ENCODE peak calls at places on chromosomes 1 and 21, in seven cellular contexts. One of them, this sample, is unnamed.

GRCh38 chr1:162062542-162063015 is 6.9 kb upstream of the NOS1AP start:
- DNase-seq in SK-N-SH: peak
- DNase-seq in GM12878: no peak
- DNase-seq in H1: no peak
- DNase-seq in GM12892: no peak
- DNase-seq in GM12891: no peak
- DNase-seq in HepG2: no peak
- DNase-seq in this sample: no peak

GRCh38 chr1:100353988-100354387 is 1.7 kb downstream of the CDC14A start:
- DNase-seq in GM12891: no peak
- DNase-seq in HepG2: peak
- DNase-seq in GM12878: no peak
- DNase-seq in GM12892: no peak
- DNase-seq in H1: no peak
- DNase-seq in SK-N-SH: peak
- DNase-seq in this sample: no peak

GRCh38 chr1:199113265-199113869 is 474.5 kb downstream of the PTPRC start:
- DNase-seq in SK-N-SH: peak
- DNase-seq in GM12878: peak
- DNase-seq in H1: peak
- DNase-seq in HepG2: peak
- DNase-seq in GM12892: no peak
- DNase-seq in GM12891: no peak
- DNase-seq in this sample: no peak

GRCh38 chr1:212630159-212630900 is 21.8 kb downstream of the ATF3 start:
- DNase-seq in GM12891: peak
- DNase-seq in H1: peak
- DNase-seq in GM12892: peak
- DNase-seq in SK-N-SH: peak
- DNase-seq in HepG2: peak
- DNase-seq in GM12878: no peak
- DNase-seq in this sample: peak

GRCh38 chr1:6870571-6870970 is 85.3 kb downstream of the CAMTA1 start:
- DNase-seq in H1: no peak
- DNase-seq in GM12892: no peak
- DNase-seq in GM12878: no peak
- DNase-seq in SK-N-SH: no peak
- DNase-seq in GM12891: no peak
- DNase-seq in HepG2: no peak
- DNase-seq in this sample: no peak

GRCh38 chr1:119787776-119788175 is 19.1 kb upstream of the HMGCS2 start:
- DNase-seq in HepG2: no peak
- DNase-seq in GM12892: no peak
- DNase-seq in H1: peak
- DNase-seq in SK-N-SH: no peak
- DNase-seq in GM12891: no peak
- DNase-seq in GM12878: no peak
- DNase-seq in this sample: no peak

GRCh38 chr1:114688526-114688925 is 6.8 kb downstream of the AMPD1 start:
- DNase-seq in GM12892: no peak
- DNase-seq in H1: no peak
- DNase-seq in SK-N-SH: no peak
- DNase-seq in HepG2: no peak
- DNase-seq in GM12878: no peak
- DNase-seq in GM12891: no peak
- DNase-seq in this sample: no peak

GRCh38 chr1:94522304-94522703 is 19.3 kb downstream of the F3 start:
- DNase-seq in GM12891: no peak
- DNase-seq in HepG2: no peak
- DNase-seq in H1: no peak
- DNase-seq in SK-N-SH: no peak
- DNase-seq in GM12892: no peak
- DNase-seq in GM12878: no peak
- DNase-seq in this sample: no peak

GRCh38 chr1:11078631-11079030 is 18.8 kb upstream of the SRM start:
- DNase-seq in SK-N-SH: no peak
- DNase-seq in HepG2: no peak
- DNase-seq in GM12878: no peak
- DNase-seq in H1: no peak
- DNase-seq in GM12891: no peak
- DNase-seq in GM12892: no peak
- DNase-seq in this sample: no peak

GRCh38 chr1:145784409-145784808 is 39.5 kb downstream of the RNF115 start:
- DNase-seq in GM12891: no peak
- DNase-seq in H1: no peak
- DNase-seq in HepG2: no peak
- DNase-seq in GM12892: no peak
- DNase-seq in SK-N-SH: no peak
- DNase-seq in GM12878: no peak
- DNase-seq in this sample: no peak

GRCh38 chr1:29513357-29513756 is 277.0 kb downstream of the PTPRU start:
- DNase-seq in HepG2: peak
- DNase-seq in GM12891: peak
- DNase-seq in GM12892: peak
- DNase-seq in GM12878: peak
- DNase-seq in H1: peak
- DNase-seq in SK-N-SH: peak
- DNase-seq in this sample: peak

GRCh38 chr21:24895885-24896734 is 711.2 kb downstream of the MRPL39 start:
- DNase-seq in SK-N-SH: peak
- DNase-seq in GM12878: peak
- DNase-seq in GM12892: no peak
- DNase-seq in GM12891: no peak
- DNase-seq in HepG2: no peak
- DNase-seq in H1: peak
- DNase-seq in this sample: no peak

GRCh38 chr1:234600418-234601216 is 9.4 kb downstream of the IRF2BP2 start:
- DNase-seq in GM12878: no peak
- DNase-seq in GM12892: no peak
- DNase-seq in H1: no peak
- DNase-seq in SK-N-SH: peak
- DNase-seq in GM12891: no peak
- DNase-seq in HepG2: peak
- DNase-seq in this sample: no peak

GRCh38 chr1:150979007-150979722 is 2.9 kb upstream of the ANXA9 start:
- DNase-seq in GM12892: peak
- DNase-seq in GM12891: peak
- DNase-seq in H1: peak
- DNase-seq in HepG2: peak
- DNase-seq in SK-N-SH: peak
- DNase-seq in GM12878: peak
- DNase-seq in this sample: peak

GRCh38 chr21:15894596-15894995 is 164.8 kb downstream of the USP25 start:
- DNase-seq in GM12892: no peak
- DNase-seq in HepG2: no peak
- DNase-seq in SK-N-SH: peak
- DNase-seq in H1: no peak
- DNase-seq in GM12891: no peak
- DNase-seq in GM12878: no peak
- DNase-seq in this sample: no peak

GRCh38 chr1:212355230-212355969 is 59.3 kb downstream of the PACC1 start:
- DNase-seq in H1: no peak
- DNase-seq in GM12892: no peak
- DNase-seq in GM12878: no peak
- DNase-seq in HepG2: no peak
- DNase-seq in SK-N-SH: no peak
- DNase-seq in GM12891: no peak
- DNase-seq in this sample: no peak

GRCh38 chr1:169460193-169460833 is 25.4 kb downstream of the SLC19A2 start:
- DNase-seq in GM12891: no peak
- DNase-seq in SK-N-SH: peak
- DNase-seq in H1: peak
- DNase-seq in HepG2: no peak
- DNase-seq in GM12892: no peak
- DNase-seq in GM12878: no peak
- DNase-seq in this sample: no peak

GRCh38 chr1:184299076-184299790 is 87.6 kb upstream of the C1orf21 start:
- DNase-seq in HepG2: no peak
- DNase-seq in SK-N-SH: peak
- DNase-seq in GM12892: no peak
- DNase-seq in GM12891: no peak
- DNase-seq in H1: no peak
- DNase-seq in GM12878: no peak
- DNase-seq in this sample: no peak

GRCh38 chr1:76095800-76096199 is 21.3 kb downstream of the ST6GALNAC3 start:
- DNase-seq in HepG2: no peak
- DNase-seq in GM12892: no peak
- DNase-seq in H1: peak
- DNase-seq in SK-N-SH: no peak
- DNase-seq in GM12891: no peak
- DNase-seq in GM12878: no peak
- DNase-seq in this sample: no peak

GRCh38 chr1:87203890-87204289 is 124.8 kb upstream of the LMO4 start:
- DNase-seq in SK-N-SH: no peak
- DNase-seq in GM12891: no peak
- DNase-seq in GM12892: no peak
- DNase-seq in H1: no peak
- DNase-seq in HepG2: no peak
- DNase-seq in GM12878: no peak
- DNase-seq in this sample: no peak

GRCh38 chr21:38243732-38244406 is 12.9 kb upstream of the KCNJ15 start:
- DNase-seq in GM12891: no peak
- DNase-seq in GM12892: no peak
- DNase-seq in HepG2: no peak
- DNase-seq in H1: no peak
- DNase-seq in SK-N-SH: no peak
- DNase-seq in GM12878: peak
- DNase-seq in this sample: no peak

GRCh38 chr1:234322979-234323378 is 50.3 kb upstream of the COA6 start:
- DNase-seq in GM12891: no peak
- DNase-seq in SK-N-SH: no peak
- DNase-seq in GM12878: no peak
- DNase-seq in H1: peak
- DNase-seq in HepG2: peak
- DNase-seq in GM12892: peak
- DNase-seq in this sample: peak

GRCh38 chr1:195202271-195202670 is 1406.0 kb downstream of the KCNT2 start:
- DNase-seq in GM12891: no peak
- DNase-seq in GM12892: no peak
- DNase-seq in H1: no peak
- DNase-seq in SK-N-SH: no peak
- DNase-seq in GM12878: no peak
- DNase-seq in HepG2: no peak
- DNase-seq in this sample: no peak

GRCh38 chr21:35107520-35107919 is 58.4 kb upstream of the RUNX1 start:
- DNase-seq in GM12878: no peak
- DNase-seq in SK-N-SH: no peak
- DNase-seq in H1: no peak
- DNase-seq in GM12891: no peak
- DNase-seq in HepG2: no peak
- DNase-seq in GM12892: no peak
- DNase-seq in this sample: no peak

GRCh38 chr21:35099310-35099709 is 50.2 kb upstream of the RUNX1 start:
- DNase-seq in HepG2: no peak
- DNase-seq in GM12891: no peak
- DNase-seq in SK-N-SH: no peak
- DNase-seq in GM12892: no peak
- DNase-seq in GM12878: no peak
- DNase-seq in H1: no peak
- DNase-seq in this sample: no peak

GRCh38 chr21:35106246-35106835 is 57.2 kb upstream of the RUNX1 start:
- DNase-seq in GM12878: no peak
- DNase-seq in GM12892: no peak
- DNase-seq in HepG2: no peak
- DNase-seq in SK-N-SH: peak
- DNase-seq in GM12891: no peak
- DNase-seq in H1: no peak
- DNase-seq in this sample: peak

GRCh38 chr21:35100351-35100771 is 51.3 kb upstream of the RUNX1 start:
- DNase-seq in HepG2: no peak
- DNase-seq in GM12878: no peak
- DNase-seq in GM12891: no peak
- DNase-seq in H1: no peak
- DNase-seq in GM12892: no peak
- DNase-seq in SK-N-SH: no peak
- DNase-seq in this sample: no peak

GRCh38 chr21:35102488-35103407 is 53.6 kb upstream of the RUNX1 start:
- DNase-seq in GM12878: no peak
- DNase-seq in HepG2: peak
- DNase-seq in SK-N-SH: no peak
- DNase-seq in GM12891: peak
- DNase-seq in H1: no peak
- DNase-seq in GM12892: peak
- DNase-seq in this sample: peak
- TF ChIP-seq TAF1 in GM12878: no peak
- TF ChIP-seq TAF1 in HepG2: no peak
- TF ChIP-seq TAF1 in SK-N-SH: no peak
- TF ChIP-seq TAF1 in GM12891: no peak
- TF ChIP-seq TAF1 in H1: no peak
- TF ChIP-seq TAF1 in GM12892: no peak
- TF ChIP-seq TAF1 in this sample: no peak

GRCh38 chr21:33196956-33197374 is 32.8 kb upstream of the IFNAR2 start:
- DNase-seq in HepG2: peak
- DNase-seq in SK-N-SH: peak
- DNase-seq in GM12878: no peak
- DNase-seq in H1: peak
- DNase-seq in GM12891: no peak
- DNase-seq in GM12892: no peak
- DNase-seq in this sample: peak
- TF ChIP-seq TAF1 in HepG2: no peak
- TF ChIP-seq TAF1 in SK-N-SH: no peak
- TF ChIP-seq TAF1 in GM12878: no peak
- TF ChIP-seq TAF1 in H1: no peak
- TF ChIP-seq TAF1 in GM12891: no peak
- TF ChIP-seq TAF1 in GM12892: no peak
- TF ChIP-seq TAF1 in this sample: no peak

DNA sequence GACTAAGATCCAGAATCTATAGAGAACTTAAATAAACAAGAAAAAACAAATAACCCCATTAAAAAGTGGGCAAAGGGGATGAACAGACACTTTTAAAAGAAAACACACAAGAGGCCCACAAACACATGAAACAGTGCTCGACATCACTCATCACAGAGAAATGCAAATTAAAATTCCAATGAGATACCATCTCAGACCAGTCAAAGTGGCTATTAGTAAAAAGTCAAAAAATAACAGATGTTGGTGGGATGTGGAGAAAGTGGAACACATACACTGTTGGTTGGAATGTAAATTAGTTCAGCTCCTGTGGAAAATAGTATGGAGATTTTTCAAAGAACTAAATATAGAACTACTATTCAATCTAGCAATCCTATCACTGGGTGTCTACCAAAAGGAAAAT is 143.1 kb downstream of the IFI44 start:
- DNase-seq in SK-N-SH: no peak
- DNase-seq in GM12892: no peak
- DNase-seq in GM12878: no peak
- DNase-seq in GM12891: no peak
- DNase-seq in HepG2: no peak
- DNase-seq in H1: no peak
- DNase-seq in this sample: no peak
- TF ChIP-seq TAF1 in SK-N-SH: no peak
- TF ChIP-seq TAF1 in GM12892: no peak
- TF ChIP-seq TAF1 in GM12878: no peak
- TF ChIP-seq TAF1 in GM12891: no peak
- TF ChIP-seq TAF1 in HepG2: no peak
- TF ChIP-seq TAF1 in H1: no peak
- TF ChIP-seq TAF1 in this sample: no peak

GRCh38 chr1:85219853-85220610 is 19.2 kb upstream of the SYDE2 start:
- DNase-seq in HepG2: no peak
- DNase-seq in H1: no peak
- DNase-seq in GM12891: no peak
- DNase-seq in GM12892: no peak
- DNase-seq in SK-N-SH: no peak
- DNase-seq in GM12878: no peak
- DNase-seq in this sample: peak
- TF ChIP-seq TAF1 in HepG2: no peak
- TF ChIP-seq TAF1 in H1: no peak
- TF ChIP-seq TAF1 in GM12891: no peak
- TF ChIP-seq TAF1 in GM12892: no peak
- TF ChIP-seq TAF1 in SK-N-SH: no peak
- TF ChIP-seq TAF1 in GM12878: no peak
- TF ChIP-seq TAF1 in this sample: no peak

GRCh38 chr1:1092890-1093609 is 18.9 kb upstream of the RNF223 start:
- DNase-seq in GM12892: no peak
- DNase-seq in GM12891: peak
- DNase-seq in HepG2: no peak
- DNase-seq in SK-N-SH: peak
- DNase-seq in H1: no peak
- DNase-seq in GM12878: no peak
- DNase-seq in this sample: no peak
- TF ChIP-seq TAF1 in GM12892: no peak
- TF ChIP-seq TAF1 in GM12891: no peak
- TF ChIP-seq TAF1 in HepG2: no peak
- TF ChIP-seq TAF1 in SK-N-SH: no peak
- TF ChIP-seq TAF1 in H1: no peak
- TF ChIP-seq TAF1 in GM12878: no peak
- TF ChIP-seq TAF1 in this sample: no peak